ENCODE peak calls at places on chromosomes 2 and 18, in four cellular contexts. H is esophagus squamous epithelium, U is fibroblast of lung, Z is breast epithelium. S is an unnamed sample.

GRCh38 chr2:219619235-219619634 is 8.2 kb upstream of the SLC4A3 start:
- DNase-seq in H (no peak), U (no peak), Z (no peak), S (no peak)

GRCh38 chr2:161321944-161322343 is 13.7 kb downstream of the PSMD14 start:
- DNase-seq in H (no peak), U (no peak), Z (no peak), S (no peak)

GRCh38 chr2:75200140-75200985 is 1.0 kb upstream of the TACR1 start:
- DNase-seq in H (no peak), U (peak), Z (no peak), S (peak)

GRCh38 chr2:101759162-101759561 is 61.7 kb downstream of the MAP4K4 start:
- DNase-seq in H (no peak), U (peak), Z (no peak), S (no peak)

GRCh38 chr2:113233593-113234550 is 44.8 kb downstream of the PAX8 start:
- DNase-seq in H (no peak), U (no peak), Z (no peak), S (no peak)

GRCh38 chr18:63299837-63300787 is 19.5 kb downstream of the BCL2 start:
- DNase-seq in H (no peak), U (no peak), Z (no peak), S (no peak)

GRCh38 chr2:236753611-236754010 is 184.0 kb downstream of the ACKR3 start:
- DNase-seq in H (no peak), U (no peak), Z (no peak), S (no peak)

GRCh38 chr18:31041346-31042067 is 1.0 kb downstream of the DSC3 start:
- DNase-seq in H (no peak), U (no peak), Z (no peak), S (peak)

GRCh38 chr2:53768233-53768542 is 584 bp downstream of the CHAC2 start:
- DNase-seq in H (no peak), U (peak), Z (no peak), S (no peak)

GRCh38 chr2:219868635-219869034 is 241.2 kb downstream of the SLC4A3 start:
- DNase-seq in H (no peak), U (no peak), Z (no peak), S (no peak)

GRCh38 chr2:221410487-221410886 is 161.6 kb downstream of the EPHA4 start:
- DNase-seq in H (no peak), U (no peak), Z (no peak), S (no peak)

GRCh38 chr2:143850084-143850483 is 669.8 kb downstream of the ZEB2 start:
- DNase-seq in H (no peak), U (no peak), Z (no peak), S (no peak)

GRCh38 chr2:69954069-69954468 is 7.4 kb downstream of the ASPRV1 start:
- DNase-seq in H (no peak), U (no peak), Z (no peak), S (no peak)

GRCh38 chr2:209642146-209642815 is 129.4 kb upstream of the UNC80 start:
- DNase-seq in H (no peak), U (no peak), Z (no peak), S (no peak)

GRCh38 chr18:56721491-56721890 is 70.3 kb downstream of the WDR7 start:
- DNase-seq in H (no peak), U (no peak), Z (no peak), S (no peak)

GRCh38 chr18:31740180-31740579 is 20.5 kb downstream of the SLC25A52 start:
- DNase-seq in H (no peak), U (no peak), Z (no peak), S (no peak)

GRCh38 chr18:37179384-37179783 is 350.5 kb downstream of the KIAA1328 start:
- DNase-seq in H (no peak), U (peak), Z (no peak), S (no peak)

GRCh38 chr2:218516614-218517013 is 51.5 kb downstream of the USP37 start:
- DNase-seq in H (no peak), U (peak), Z (no peak), S (no peak)

GRCh38 chr2:165778653-165779451 is 15.2 kb downstream of the GALNT3 start:
- DNase-seq in H (no peak), U (no peak), Z (no peak), S (no peak)

GRCh38 chr18:2515408-2515807 is 55.9 kb downstream of the METTL4 start:
- DNase-seq in H (no peak), U (peak), Z (no peak), S (no peak)

GRCh38 chr2:131031875-131032274 is 61.4 kb downstream of the FAM168B start:
- DNase-seq in H (no peak), U (no peak), Z (no peak), S (no peak)

GRCh38 chr2:143833258-143833657 is 686.7 kb downstream of the ZEB2 start:
- DNase-seq in H (no peak), U (no peak), Z (no peak), S (no peak)

GRCh38 chr2:96512341-96512740 is 7.2 kb upstream of the NEURL3 start:
- DNase-seq in H (no peak), U (no peak), Z (no peak), S (no peak)

GRCh38 chr2:176518823-176519222 is 249.6 kb downstream of the MTX2 start:
- DNase-seq in H (no peak), U (no peak), Z (no peak), S (no peak)

GRCh38 chr2:177972782-177973181 is 99.8 kb downstream of the PDE11A start:
- DNase-seq in H (no peak), U (no peak), Z (no peak), S (no peak)

GRCh38 chr2:43210467-43211303 is 15.7 kb downstream of the ZFP36L2 start:
- DNase-seq in H (peak), U (peak), Z (no peak), S (no peak)

GRCh38 chr2:175030380-175031271 is 25.4 kb upstream of the CHN1 start:
- DNase-seq in H (no peak), U (peak), Z (no peak), S (no peak)

GRCh38 chr2:150234787-150235512 is 252.5 kb downstream of the RND3 start:
- DNase-seq in H (no peak), U (peak), Z (no peak), S (no peak)

GRCh38 chr18:48841381-48842258 is 109.1 kb downstream of the SMAD7 start:
- DNase-seq in H (no peak), U (peak), Z (no peak), S (no peak)

GRCh38 chr2:239471011-239471792 is 70.4 kb upstream of the HDAC4 start:
- DNase-seq in H (no peak), U (no peak), Z (no peak), S (no peak)

GRCh38 chr18:59996370-59996966 is 96.7 kb downstream of the PMAIP1 start:
- DNase-seq in H (no peak), U (peak), Z (no peak), S (no peak)

GRCh38 chr2:224982910-224983688 is 59.2 kb downstream of the DOCK10 start:
- DNase-seq in H (no peak), U (peak), Z (no peak), S (no peak)

GRCh38 chr2:240558229-240558885 is 569 bp upstream of the ANKMY1 start:
- DNase-seq in H (no peak), U (no peak), Z (no peak), S (no peak)

GRCh38 chr2:240560480-240561324 is 545 bp downstream of the DUSP28 start:
- DNase-seq in H (peak), U (peak), Z (peak), S (peak)

GRCh38 chr2:240559271-240559670 is 886 bp upstream of the DUSP28 start:
- DNase-seq in H (no peak), U (no peak), Z (no peak), S (no peak)

GRCh38 chr2:240561325-240561971 is 1.3 kb downstream of the DUSP28 start:
- DNase-seq in H (no peak), U (peak), Z (no peak), S (no peak)

DNA sequence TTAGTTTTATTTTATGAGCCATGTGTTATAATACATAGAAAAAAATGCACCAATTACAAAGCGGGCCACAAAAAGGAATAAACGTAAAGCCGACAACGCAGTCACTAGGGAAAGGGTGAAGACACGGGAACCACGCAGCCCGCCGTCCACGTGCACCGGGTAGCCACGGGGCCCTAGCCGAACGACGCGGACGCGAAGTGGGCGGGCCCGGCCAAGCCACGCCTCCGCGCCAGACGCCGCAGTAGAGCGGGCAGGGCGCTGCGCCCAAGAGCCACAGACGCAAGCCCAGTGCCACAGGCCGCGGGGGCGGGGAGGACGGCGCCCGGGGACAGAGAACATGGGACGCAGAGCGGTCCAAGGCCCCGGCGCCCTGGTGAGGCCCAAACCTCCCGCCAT is at the start of gene DUSP28:
- DNase-seq in H (no peak), U (peak), Z (peak), S (peak)
- TF ChIP-seq CTCF in H (no peak), U (no peak), Z (no peak), S (no peak)

GRCh38 chr18:9546468-9546867 is 67.9 kb downstream of the PPP4R1 start:
- DNase-seq in H (no peak), U (no peak), Z (no peak), S (no peak)

GRCh38 chr18:9552189-9552588 is 62.2 kb downstream of the PPP4R1 start:
- DNase-seq in H (no peak), U (no peak), Z (no peak), S (no peak)

GRCh38 chr18:9547767-9548166 is 66.6 kb downstream of the PPP4R1 start:
- DNase-seq in H (no peak), U (peak), Z (no peak), S (no peak)

GRCh38 chr18:9550413-9550812 is 63.9 kb downstream of the PPP4R1 start:
- DNase-seq in H (no peak), U (no peak), Z (no peak), S (no peak)

DNA sequence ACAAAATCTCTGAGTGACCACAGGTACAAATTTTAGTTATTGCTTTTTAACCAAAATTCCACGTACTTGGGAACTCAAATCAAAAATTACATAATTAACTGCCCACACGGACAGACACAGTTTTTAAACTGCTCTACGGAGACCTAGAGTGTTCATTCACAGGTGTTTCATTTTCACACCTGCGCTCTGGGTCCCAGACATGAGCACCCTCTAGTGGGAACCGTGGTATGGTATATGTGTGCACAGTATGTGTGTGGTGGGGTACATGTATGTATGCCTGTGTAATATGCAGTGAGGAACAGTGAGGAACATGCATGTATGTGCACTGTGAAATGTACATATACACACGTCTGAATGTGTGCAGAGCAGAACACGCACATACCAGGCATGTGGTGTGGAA is 65.0 kb downstream of the PPP4R1 start:
- DNase-seq in H (no peak), U (no peak), Z (no peak), S (no peak)
- TF ChIP-seq CTCF in H (peak), U (no peak), Z (no peak), S (no peak)

GRCh38 chr2:27664245-27664574 is 521 bp downstream of the SLC4A1AP start:
- DNase-seq in H (no peak), U (no peak), Z (no peak), S (no peak)
- TF ChIP-seq CTCF in H (no peak), U (no peak), Z (no peak), S (no peak)

GRCh38 chr18:74291771-74292540 is at the start of gene CYB5A:
- DNase-seq in H (peak), U (peak), Z (peak), S (peak)
- TF ChIP-seq CTCF in H (no peak), U (peak), Z (no peak), S (no peak)

GRCh38 chr2:191020742-191021381 is 6.9 kb upstream of the STAT1 start:
- DNase-seq in H (no peak), U (peak), Z (no peak), S (no peak)
- TF ChIP-seq CTCF in H (no peak), U (no peak), Z (no peak), S (no peak)

DNA sequence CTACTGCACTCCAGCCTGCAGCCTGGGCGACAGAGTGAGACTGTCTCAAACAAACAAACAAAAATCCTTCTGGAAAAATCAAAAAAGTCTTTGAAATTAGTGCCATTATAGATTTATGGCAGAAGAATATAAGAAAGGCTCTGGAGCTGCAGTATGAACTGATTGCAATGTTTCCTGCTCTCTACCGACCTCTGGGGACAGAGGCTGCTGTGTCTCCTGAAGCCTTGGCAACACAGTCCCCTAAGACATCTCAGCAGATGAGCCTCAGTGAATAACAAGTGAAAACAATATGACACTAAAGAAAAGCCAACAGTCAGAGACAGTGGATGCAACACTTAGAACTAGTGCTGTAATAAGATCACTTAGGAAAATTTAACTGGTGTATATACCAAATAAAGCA is 494.9 kb upstream of the LRATD1 start:
- DNase-seq in H (no peak), U (no peak), Z (no peak), S (no peak)
- TF ChIP-seq CTCF in H (no peak), U (peak), Z (no peak), S (no peak)

S was measured in mesothelial cell of epicardium.